ENCODE peak calls at places on chromosomes 1 and 21, in nine cellular contexts. L is aorta, R is iPS-NIHi11, V is Ammon's horn, D is amniotic epithelial cell, E is iris pigment epithelial cell, B is AG20443, P is left cardiac atrium, K is transverse colon. I is an unnamed sample.

GRCh38 chr1:155127105-155127671 is 488 bp upstream of the EFNA1 start:
- DNase-seq in L (peak; percentile 82), R (peak; percentile 36), V (peak; percentile 96), D (peak; percentile 71), E (peak; percentile 67), B (no peak), P (peak; percentile 77), K (peak; percentile 89), I (no peak)

GRCh38 chr1:160406131-160406968 is 6.0 kb downstream of the VANGL2 start:
- DNase-seq in L (no peak), R (no peak), V (no peak), D (no peak), E (no peak), B (no peak), P (no peak), K (no peak), I (no peak)

GRCh38 chr1:50976111-50976889 is 6.3 kb downstream of the CDKN2C start:
- DNase-seq in L (no peak), R (peak; percentile 46), V (peak; percentile 41), D (no peak), E (no peak), B (no peak), P (no peak), K (no peak), I (no peak)

GRCh38 chr1:175935566-175936115 is 192.2 kb upstream of the TNR start:
- DNase-seq in L (no peak), R (no peak), V (no peak), D (no peak), E (no peak), B (no peak), P (no peak), K (no peak), I (no peak)

GRCh38 chr1:226737819-226738420 is 1.2 kb downstream of the ITPKB start:
- DNase-seq in L (peak; percentile 86), R (peak; percentile 31), V (peak; percentile 68), D (peak; percentile 17), E (peak; percentile 52), B (peak; percentile 49), P (peak; percentile 61), K (peak; percentile 63), I (peak; percentile 80)

GRCh38 chr1:218367118-218367517 is 22.0 kb downstream of the TGFB2 start:
- DNase-seq in L (no peak), R (no peak), V (no peak), D (no peak), E (peak; percentile 61), B (no peak), P (no peak), K (no peak), I (no peak)

GRCh38 chr21:34834307-34834706 is 165.5 kb downstream of the CLIC6 start:
- DNase-seq in L (no peak), R (no peak), V (no peak), D (no peak), E (no peak), B (no peak), P (no peak), K (no peak), I (no peak)

GRCh38 chr1:42170779-42171621 is 6.5 kb upstream of the GUCA2A start:
- DNase-seq in L (no peak), R (no peak), V (no peak), D (no peak), E (no peak), B (no peak), P (no peak), K (peak; percentile 8), I (no peak)

GRCh38 chr1:17438176-17438976 is 1.1 kb downstream of the RCC2 start:
- DNase-seq in L (peak; percentile 88), R (peak; percentile 65), V (peak; percentile 74), D (peak; percentile 23), E (peak; percentile 47), B (peak; percentile 61), P (peak; percentile 81), K (peak; percentile 78), I (peak; percentile 82)

GRCh38 chr1:11545793-11546192 is 66.8 kb downstream of the DISP3 start:
- DNase-seq in L (no peak), R (no peak), V (no peak), D (no peak), E (no peak), B (no peak), P (no peak), K (no peak), I (no peak)

GRCh38 chr1:6252374-6252710 is 8.4 kb downstream of the HES3 start:
- DNase-seq in L (no peak), R (no peak), V (no peak), D (no peak), E (no peak), B (no peak), P (no peak), K (no peak), I (no peak)

GRCh38 chr1:163013826-163014600 is 55.1 kb upstream of the RGS4 start:
- DNase-seq in L (no peak), R (no peak), V (no peak), D (no peak), E (no peak), B (no peak), P (no peak), K (no peak), I (no peak)

GRCh38 chr1:242008788-242009500 is 10.0 kb upstream of the MAP1LC3C start:
- DNase-seq in L (no peak), R (no peak), V (no peak), D (no peak), E (no peak), B (peak; percentile 52), P (no peak), K (no peak), I (no peak)

GRCh38 chr21:17387030-17387617 is 125.7 kb upstream of the CXADR start:
- DNase-seq in L (no peak), R (peak; percentile 54), V (peak; percentile 73), D (peak; percentile 60), E (peak; percentile 53), B (peak; percentile 60), P (peak; percentile 28), K (peak; percentile 30), I (peak; percentile 58)

GRCh38 chr1:160522622-160523345 is at the start of gene SLAMF6:
- DNase-seq in L (no peak), R (no peak), V (no peak), D (no peak), E (no peak), B (no peak), P (no peak), K (peak; percentile 27), I (no peak)

GRCh38 chr1:16978589-16979474 is 1.6 kb downstream of the MFAP2 start:
- DNase-seq in L (peak; percentile 86), R (peak; percentile 40), V (no peak), D (peak; percentile 54), E (peak; percentile 86), B (peak; percentile 96), P (peak; percentile 63), K (peak; percentile 29), I (no peak)

GRCh38 chr21:45655071-45655470 is 11.5 kb downstream of the PCBP3 start:
- DNase-seq in L (no peak), R (no peak), V (no peak), D (peak; percentile 81), E (peak; percentile 63), B (no peak), P (no peak), K (no peak), I (no peak)

GRCh38 chr1:41902669-41903068 is 16.1 kb downstream of the HIVEP3 start:
- DNase-seq in L (no peak), R (no peak), V (no peak), D (no peak), E (no peak), B (no peak), P (no peak), K (no peak), I (no peak)

GRCh38 chr1:157377216-157377821 is 175.0 kb downstream of the FCRL5 start:
- DNase-seq in L (no peak), R (peak; percentile 38), V (no peak), D (peak; percentile 27), E (peak; percentile 30), B (no peak), P (no peak), K (peak; percentile 46), I (no peak)

GRCh38 chr1:65471213-65471833 is 50.9 kb downstream of the LEPR start:
- DNase-seq in L (no peak), R (no peak), V (no peak), D (no peak), E (no peak), B (no peak), P (no peak), K (no peak), I (no peak)

GRCh38 chr1:24374891-24375786 is 38.4 kb downstream of the STPG1 start:
- DNase-seq in L (no peak), R (peak; percentile 51), V (no peak), D (no peak), E (peak; percentile 24), B (no peak), P (no peak), K (no peak), I (no peak)

GRCh38 chr1:222129041-222129440 is 387.2 kb upstream of the DUSP10 start:
- DNase-seq in L (no peak), R (no peak), V (no peak), D (no peak), E (no peak), B (no peak), P (no peak), K (no peak), I (no peak)

GRCh38 chr1:221444346-221444745 is 297.5 kb downstream of the DUSP10 start:
- DNase-seq in L (no peak), R (no peak), V (no peak), D (no peak), E (peak; percentile 27), B (no peak), P (no peak), K (no peak), I (no peak)

GRCh38 chr1:75643460-75643859 is 32.5 kb upstream of the SLC44A5 start:
- DNase-seq in L (no peak), R (no peak), V (no peak), D (no peak), E (no peak), B (no peak), P (no peak), K (no peak), I (no peak)

GRCh38 chr1:229249854-229250644 is 20.9 kb upstream of the RAB4A start:
- DNase-seq in L (no peak), R (no peak), V (no peak), D (no peak), E (no peak), B (no peak), P (no peak), K (no peak), I (no peak)

GRCh38 chr1:25550155-25550506 is 6.7 kb downstream of the LDLRAP1 start:
- DNase-seq in L (no peak), R (no peak), V (no peak), D (peak; percentile 89), E (peak; percentile 88), B (no peak), P (no peak), K (no peak), I (no peak)

GRCh38 chr1:44810101-44810761 is 1.9 kb downstream of the BTBD19 start:
- DNase-seq in L (peak; percentile 92), R (no peak), V (no peak), D (peak; percentile 48), E (peak; percentile 42), B (peak; percentile 11), P (peak; percentile 69), K (peak; percentile 31), I (peak; percentile 67)

GRCh38 chr21:43604505-43605204 is 54.6 kb downstream of the HSF2BP start:
- DNase-seq in L (no peak), R (no peak), V (no peak), D (no peak), E (no peak), B (no peak), P (no peak), K (no peak), I (no peak)

GRCh38 chr1:98210064-98210463 is 289.2 kb upstream of the DPYD start:
- DNase-seq in L (no peak), R (peak; percentile 14), V (no peak), D (peak; percentile 97), E (peak; percentile 97), B (peak; percentile 60), P (no peak), K (no peak), I (no peak)

GRCh38 chr1:53048345-53048737 is 13.7 kb upstream of the PODN start:
- DNase-seq in L (no peak), R (no peak), V (no peak), D (no peak), E (no peak), B (no peak), P (no peak), K (no peak), I (no peak)

GRCh38 chr1:195799016-195799415 is 809.2 kb downstream of the KCNT2 start:
- DNase-seq in L (no peak), R (no peak), V (no peak), D (no peak), E (no peak), B (no peak), P (no peak), K (no peak), I (no peak)